ENCODE peak calls at places on chromosomes 7 and 10, in nine cellular contexts. P, O, H, D, Q, G, M, B and C are unnamed samples.
A peak's percentile ranks its signal among the peaks of the same experiment; 100 is the strongest.

GRCh38 chr7:1085910-1086421 is 1.9 kb upstream of the GPER1 start:
- DNase-seq in B (no peak), M (no peak), G (no peak), Q (no peak), P (no peak), O (no peak), D (no peak), H (no peak), C (no peak)

GRCh38 chr10:113131611-113132330 is 181.7 kb downstream of the TCF7L2 start:
- DNase-seq in Q (no peak), H (no peak), O (no peak), M (no peak), P (no peak), G (no peak), B (no peak), D (no peak), C (no peak)

GRCh38 chr7:44396931-44397525 is 71.6 kb upstream of the CAMK2B start:
- DNase-seq in D (no peak), P (no peak), O (no peak), H (no peak), B (no peak), Q (no peak), M (no peak), G (no peak), C (no peak)

GRCh38 chr10:60290558-60290957 is 99.1 kb downstream of the ANK3 start:
- DNase-seq in B (no peak), O (no peak), H (no peak), Q (no peak), P (no peak), M (no peak), D (no peak), G (no peak), C (no peak)

GRCh38 chr10:101467286-101467770 is 113.4 kb downstream of the BTRC start:
- DNase-seq in O (peak; percentile 69), G (no peak), M (peak; percentile 55), Q (peak; percentile 76), B (peak; percentile 49), H (no peak), D (peak; percentile 39), P (peak; percentile 38), C (no peak)

GRCh38 chr10:82660983-82661382 is 786.0 kb downstream of the NRG3 start:
- DNase-seq in G (no peak), B (no peak), Q (no peak), D (no peak), P (no peak), M (no peak), O (no peak), H (no peak), C (no peak)

GRCh38 chr10:71213761-71214440 is 1.5 kb downstream of the UNC5B start:
- DNase-seq in O (peak; percentile 65), P (no peak), B (no peak), Q (no peak), D (no peak), M (no peak), H (no peak), G (no peak), C (no peak)

GRCh38 chr7:93736970-93737369 is 153.6 kb downstream of the TFPI2 start:
- DNase-seq in M (no peak), O (no peak), Q (no peak), P (no peak), G (no peak), H (no peak), B (no peak), D (no peak), C (no peak)

GRCh38 chr10:5951167-5951711 is 26.1 kb downstream of the IL15RA start:
- DNase-seq in D (no peak), M (no peak), P (no peak), G (no peak), O (no peak), Q (no peak), H (no peak), B (no peak), C (no peak)

GRCh38 chr7:75033064-75033463 is 40.5 kb downstream of the RCC1L start:
- DNase-seq in M (no peak), O (no peak), G (no peak), B (no peak), H (no peak), Q (no peak), D (no peak), P (no peak), C (no peak)

GRCh38 chr7:20776942-20777341 is 9.7 kb downstream of the SP8 start:
- DNase-seq in B (no peak), Q (no peak), H (no peak), M (no peak), O (no peak), D (no peak), G (no peak), P (no peak), C (no peak)

GRCh38 chr10:59290448-59290847 is 71.9 kb downstream of the FAM13C start:
- DNase-seq in P (no peak), Q (peak; percentile 30), H (no peak), G (no peak), O (no peak), B (no peak), D (no peak), M (peak; percentile 55), C (no peak)

GRCh38 chr7:8260871-8261707 is 878 bp downstream of the ICA1 start:
- DNase-seq in O (no peak), Q (peak; percentile 37), D (peak; percentile 11), B (no peak), P (no peak), G (no peak), H (no peak), M (peak; percentile 69), C (no peak)

GRCh38 chr7:114554781-114555537 is 140.3 kb downstream of the FOXP2 start:
- DNase-seq in H (no peak), G (no peak), B (no peak), Q (peak; percentile 87), D (peak; percentile 3), P (no peak), M (no peak), O (peak; percentile 79), C (no peak)

GRCh38 chr10:94293344-94293743 is 69.4 kb downstream of the NOC3L start:
- DNase-seq in D (no peak), M (no peak), G (no peak), Q (no peak), P (no peak), B (no peak), H (no peak), O (no peak), C (no peak)

GRCh38 chr7:30406664-30407425 is 71.7 kb downstream of the NOD1 start:
- DNase-seq in P (no peak), O (no peak), Q (no peak), H (no peak), B (no peak), G (no peak), D (no peak), M (no peak), C (no peak)

GRCh38 chr10:126124923-126125322 is 228.6 kb downstream of the FANK1 start:
- DNase-seq in G (no peak), D (no peak), Q (no peak), B (no peak), O (no peak), M (no peak), H (no peak), P (no peak), C (no peak)

GRCh38 chr7:149608168-149608567 is 110.6 kb upstream of the ZNF746 start:
- DNase-seq in O (no peak), Q (no peak), D (no peak), M (no peak), P (no peak), B (no peak), H (no peak), G (no peak), C (no peak)

GRCh38 chr7:157485961-157486510 is 149.2 kb downstream of the DNAJB6 start:
- DNase-seq in B (no peak), H (no peak), Q (no peak), O (no peak), D (no peak), M (peak; percentile 21), P (no peak), G (no peak), C (no peak)

GRCh38 chr10:122642726-122643605 is 56.7 kb downstream of the C10orf120 start:
- DNase-seq in Q (no peak), P (no peak), O (no peak), B (no peak), G (no peak), H (no peak), M (no peak), D (no peak), C (no peak)

GRCh38 chr7:106625678-106626301 is 35.2 kb downstream of the CCDC71L start:
- DNase-seq in H (no peak), Q (peak; percentile 1), M (no peak), B (no peak), G (no peak), D (no peak), O (no peak), P (no peak), C (no peak)

GRCh38 chr10:132563485-132564248 is 26.1 kb downstream of the INPP5A start:
- DNase-seq in M (no peak), B (no peak), P (no peak), D (peak; percentile 69), H (no peak), Q (peak; percentile 91), G (no peak), O (peak; percentile 44), C (no peak)

GRCh38 chr7:47661051-47661714 is 79.3 kb upstream of the TNS3 start:
- DNase-seq in Q (peak; percentile 48), M (no peak), O (no peak), D (no peak), B (no peak), H (no peak), P (no peak), G (no peak), C (no peak)

GRCh38 chr10:110616493-110617033 is 27.6 kb upstream of the RBM20 start:
- DNase-seq in H (no peak), Q (no peak), O (no peak), D (no peak), B (no peak), G (no peak), M (no peak), P (no peak), C (no peak)

GRCh38 chr10:31602541-31603244 is 283.7 kb downstream of the ZEB1 start:
- DNase-seq in B (no peak), D (no peak), G (no peak), Q (no peak), H (no peak), O (peak; percentile 36), P (no peak), M (peak; percentile 76), C (no peak)

GRCh38 chr7:27873981-27874957 is 134.3 kb downstream of the TAX1BP1 start:
- DNase-seq in Q (no peak), B (no peak), G (no peak), P (no peak), D (no peak), H (no peak), O (peak; percentile 81), M (no peak), C (no peak)

GRCh38 chr10:89242840-89243586 is 8.6 kb downstream of the LIPA start:
- DNase-seq in M (no peak), B (no peak), Q (peak; percentile 39), P (no peak), H (no peak), G (no peak), D (no peak), O (no peak), C (no peak)

GRCh38 chr10:22339761-22340361 is 5.4 kb upstream of the SPAG6 start:
- DNase-seq in Q (no peak), H (no peak), P (no peak), B (no peak), D (no peak), M (no peak), G (no peak), O (no peak), C (no peak)

GRCh38 chr7:84274029-84274638 is 79.5 kb upstream of the SEMA3A start:
- DNase-seq in G (no peak), P (no peak), M (no peak), D (no peak), Q (peak; percentile 26), O (no peak), H (no peak), B (no peak), C (no peak)

GRCh38 chr7:138137423-138138171 is 61.3 kb downstream of the AKR1D1 start:
- DNase-seq in Q (peak; percentile 10), B (no peak), P (no peak), M (no peak), O (no peak), D (no peak), H (no peak), G (no peak), C (no peak)

GRCh38 chr7:50246551-50246950 is 58.0 kb upstream of the IKZF1 start:
- DNase-seq in D (no peak), O (no peak), P (no peak), M (no peak), Q (no peak), B (no peak), G (no peak), H (no peak), C (no peak)